ENCODE peak calls at places on chromosomes 1 and 21, in four cellular contexts. L is A549, F is HepG2, B is SK-N-SH. C is an unnamed sample.
A peak's percentile ranks its signal among the peaks of the same experiment; 100 is the strongest.

GRCh38 chr1:77473690-77474089 is 191.9 kb downstream of the AK5 start:
- DNase-seq in L (peak; percentile 30), F (no peak), B (no peak), C (no peak)

GRCh38 chr1:77475631-77476030 is 193.8 kb downstream of the AK5 start:
- DNase-seq in L (no peak), F (no peak), B (no peak), C (no peak)

GRCh38 chr1:222106369-222106768 is 364.5 kb upstream of the DUSP10 start:
- DNase-seq in L (no peak), F (no peak), B (peak; percentile 21), C (no peak)

GRCh38 chr1:36199934-36200741 is 24.1 kb upstream of the THRAP3 start:
- DNase-seq in L (no peak), F (no peak), B (no peak), C (no peak)

GRCh38 chr1:224211262-224211962 is 28.4 kb downstream of the DEGS1 start:
- DNase-seq in L (peak; percentile 60), F (peak; percentile 57), B (peak; percentile 62), C (no peak)

GRCh38 chr1:226723640-226724532 is 15.2 kb downstream of the ITPKB start:
- DNase-seq in L (no peak), F (no peak), B (no peak), C (no peak)

GRCh38 chr1:190323530-190323929 is 154.1 kb downstream of the BRINP3 start:
- DNase-seq in L (no peak), F (no peak), B (no peak), C (no peak)

GRCh38 chr1:43549921-43550597 is 19.4 kb downstream of the PTPRF start:
- DNase-seq in L (no peak), F (no peak), B (no peak), C (no peak)

GRCh38 chr1:27099904-27100796 is 54.8 kb downstream of the SLC9A1 start:
- DNase-seq in L (no peak), F (no peak), B (peak; percentile 55), C (no peak)

GRCh38 chr1:27100797-27101491 is 54.0 kb downstream of the SLC9A1 start:
- DNase-seq in L (no peak), F (no peak), B (no peak), C (no peak)

GRCh38 chr1:27097484-27097917 is 57.4 kb downstream of the SLC9A1 start:
- DNase-seq in L (peak; percentile 71), F (peak; percentile 58), B (peak; percentile 91), C (no peak)

GRCh38 chr1:27098447-27099153 is 56.3 kb downstream of the SLC9A1 start:
- DNase-seq in L (no peak), F (peak; percentile 11), B (no peak), C (no peak)

DNA sequence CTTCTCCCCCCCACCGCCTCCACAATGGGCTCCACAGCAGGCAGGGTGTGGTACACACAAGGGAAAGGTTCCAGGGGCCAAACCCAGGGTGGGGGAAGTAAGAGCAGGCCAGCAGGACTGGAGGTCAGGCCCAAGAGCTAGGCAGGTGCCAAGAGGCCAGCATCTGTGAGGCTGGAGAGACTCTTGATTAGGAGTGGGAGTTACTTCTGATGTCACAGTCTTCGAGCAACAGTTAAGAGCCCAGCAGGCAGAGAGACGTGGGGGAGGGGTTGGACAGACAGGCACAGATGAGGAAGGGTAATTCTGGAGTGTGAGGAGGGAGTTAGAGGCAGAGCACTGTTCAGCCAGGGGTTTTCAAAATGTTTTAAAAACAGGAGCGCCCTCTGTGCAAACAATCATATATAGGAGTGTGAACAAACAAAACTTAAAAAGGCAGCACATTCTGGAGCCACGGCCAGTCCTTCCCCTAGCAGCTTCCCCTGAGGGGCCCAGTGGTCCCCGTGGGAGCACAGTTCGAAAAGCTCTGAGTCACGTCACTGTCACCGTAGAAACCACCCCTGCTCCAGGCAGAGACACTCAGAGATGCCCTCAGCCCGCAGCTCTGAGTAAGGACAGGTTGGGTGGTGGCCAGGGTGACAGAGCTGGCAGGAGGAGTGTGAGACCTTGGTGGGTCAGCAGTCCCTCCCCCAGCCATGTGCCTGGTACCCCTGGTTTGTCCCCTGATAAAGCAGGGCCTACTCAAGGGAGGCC is 55.6 kb downstream of the SLC9A1 start:
- DNase-seq in L (peak; percentile 71), F (peak; percentile 55), B (peak; percentile 62), C (no peak)
- TF ChIP-seq PBX3 in L (no peak), F (no peak), B (no peak), C (no peak)

DNA sequence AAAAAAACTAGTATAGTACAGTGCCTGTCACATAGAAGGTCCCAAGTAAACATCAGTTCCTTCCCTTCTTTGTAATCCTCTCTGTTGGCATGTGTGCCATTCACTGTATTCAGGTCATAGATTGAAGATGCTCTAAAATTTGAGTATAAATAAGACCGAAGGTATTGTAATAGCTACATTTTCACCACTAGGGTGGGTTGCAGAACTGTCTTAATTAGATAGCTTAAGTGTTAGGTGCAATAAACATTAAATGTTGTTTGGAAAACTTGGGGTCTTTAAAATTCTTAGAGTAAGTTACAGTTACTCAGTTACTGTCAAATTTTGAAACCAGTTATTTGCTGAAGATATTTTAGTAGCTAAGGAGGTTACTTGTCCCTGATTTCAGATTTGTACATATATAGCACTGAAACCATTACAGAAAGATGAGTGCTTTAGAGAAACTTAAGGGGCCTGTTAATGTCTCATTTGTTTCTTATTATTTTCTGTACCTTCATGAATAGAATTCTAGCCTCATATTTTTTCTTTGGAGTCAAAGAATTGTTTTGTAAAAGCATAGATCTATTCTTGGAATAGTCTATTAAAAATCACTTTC is 24.3 kb downstream of the PER3 start:
- DNase-seq in L (peak; percentile 44), F (peak; percentile 30), B (peak; percentile 40), C (no peak)
- TF ChIP-seq PBX3 in L (no peak), F (no peak), B (no peak), C (no peak)

DNA sequence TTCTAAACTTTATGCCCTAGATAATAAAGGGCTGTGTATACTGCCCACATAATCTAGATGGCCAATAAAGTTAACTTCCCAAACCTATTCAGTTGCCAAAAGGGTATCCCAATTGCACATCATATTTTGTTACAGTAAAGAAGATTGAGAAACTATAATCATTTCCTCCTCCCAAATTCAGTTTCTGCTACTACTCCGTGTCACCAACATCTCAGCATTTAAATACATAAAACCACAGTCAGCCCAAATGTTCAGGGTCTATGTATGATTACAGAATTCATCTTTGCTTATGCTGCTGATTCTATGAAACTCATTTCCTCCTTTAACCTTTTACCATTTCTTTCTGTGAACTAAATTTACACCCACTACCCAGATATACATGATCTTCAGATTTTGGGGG is 28.6 kb downstream of the NRIP1 start:
- DNase-seq in L (no peak), F (no peak), B (no peak), C (no peak)
- TF ChIP-seq PBX3 in L (no peak), F (no peak), B (no peak), C (no peak)

GRCh38 chr1:22341791-22342605 is 109.7 kb upstream of the ZBTB40 start:
- DNase-seq in L (no peak), F (no peak), B (peak; percentile 84), C (no peak)
- TF ChIP-seq PBX3 in L (no peak), F (no peak), B (peak; percentile 6), C (no peak)

DNA sequence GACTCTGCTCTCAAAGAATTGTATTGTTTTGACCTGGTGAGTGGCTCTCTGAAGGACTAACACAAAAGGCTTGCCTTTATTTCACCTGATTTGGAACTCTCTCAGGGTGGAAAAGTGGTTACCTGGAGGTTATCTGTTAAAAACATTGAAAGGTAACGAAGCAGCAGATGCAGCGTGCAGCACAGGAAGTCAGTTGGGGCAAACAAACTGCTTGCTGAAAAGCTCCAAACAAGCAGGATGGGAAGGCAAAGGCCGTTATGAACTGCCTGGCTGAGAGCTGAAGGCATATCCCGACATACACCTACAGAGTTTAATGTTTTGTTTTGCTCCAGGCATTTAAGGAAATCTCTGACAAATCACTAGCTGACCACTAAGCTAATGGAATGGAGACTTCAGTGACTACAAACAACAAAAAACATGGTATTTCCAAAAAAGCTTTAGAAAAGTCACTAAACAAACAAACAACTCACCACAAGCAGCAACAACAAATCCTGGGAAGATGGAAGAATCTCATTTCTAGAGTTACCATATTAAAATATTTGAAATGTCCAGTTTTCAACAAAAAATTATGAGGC is 44.3 kb upstream of the BATF3 start:
- DNase-seq in L (no peak), F (no peak), B (no peak), C (no peak)
- TF ChIP-seq PBX3 in L (no peak), F (no peak), B (no peak), C (no peak)

GRCh38 chr1:157274698-157275534 is 136.7 kb upstream of the ETV3 start:
- DNase-seq in L (peak; percentile 15), F (no peak), B (no peak), C (no peak)
- TF ChIP-seq PBX3 in L (no peak), F (no peak), B (no peak), C (no peak)

DNA sequence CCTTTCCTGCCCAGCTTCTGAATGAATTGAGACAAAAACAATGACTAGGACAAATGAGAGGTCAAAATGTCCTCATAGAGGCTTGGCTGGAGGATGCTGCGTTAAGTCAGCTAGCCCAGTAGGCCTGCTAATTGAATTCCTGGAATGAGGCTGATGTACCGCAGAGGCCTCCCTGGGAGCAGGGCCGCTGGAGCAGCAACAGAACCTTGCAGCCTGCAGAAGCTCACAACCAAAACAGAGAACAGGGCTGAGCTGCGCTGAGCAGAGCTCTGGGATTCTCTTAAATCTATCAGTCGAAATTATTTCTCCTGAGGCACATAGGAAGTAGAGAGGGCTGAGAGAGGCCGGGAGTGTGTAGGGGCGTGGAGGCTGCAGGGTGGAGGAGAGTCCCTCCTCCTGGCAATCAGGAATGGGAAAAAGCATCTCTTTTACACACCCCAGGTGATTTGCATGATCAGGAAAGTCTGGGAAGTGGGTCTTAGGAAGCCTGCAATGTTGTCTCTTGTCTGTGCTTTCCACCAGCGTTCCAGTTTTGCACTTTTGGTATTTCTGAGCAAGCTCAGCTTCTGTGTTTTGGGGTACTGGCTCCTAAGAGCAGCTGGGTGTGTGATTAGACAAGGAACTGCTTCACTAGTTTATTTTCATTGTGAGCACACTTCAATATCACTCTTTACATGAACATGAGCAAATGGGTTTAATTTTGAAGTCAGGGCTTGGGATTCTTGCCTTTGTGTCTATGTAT is 66.5 kb downstream of the RYR2 start:
- DNase-seq in L (no peak), F (no peak), B (peak; percentile 61), C (no peak)
- TF ChIP-seq PBX3 in L (no peak), F (no peak), B (no peak), C (no peak)

GRCh38 chr1:55337801-55338447 is 122.8 kb upstream of the USP24 start:
- DNase-seq in L (peak; percentile 66), F (peak; percentile 35), B (peak; percentile 48), C (peak; percentile 13)
- TF ChIP-seq PBX3 in L (no peak), F (no peak), B (no peak), C (no peak)

DNA sequence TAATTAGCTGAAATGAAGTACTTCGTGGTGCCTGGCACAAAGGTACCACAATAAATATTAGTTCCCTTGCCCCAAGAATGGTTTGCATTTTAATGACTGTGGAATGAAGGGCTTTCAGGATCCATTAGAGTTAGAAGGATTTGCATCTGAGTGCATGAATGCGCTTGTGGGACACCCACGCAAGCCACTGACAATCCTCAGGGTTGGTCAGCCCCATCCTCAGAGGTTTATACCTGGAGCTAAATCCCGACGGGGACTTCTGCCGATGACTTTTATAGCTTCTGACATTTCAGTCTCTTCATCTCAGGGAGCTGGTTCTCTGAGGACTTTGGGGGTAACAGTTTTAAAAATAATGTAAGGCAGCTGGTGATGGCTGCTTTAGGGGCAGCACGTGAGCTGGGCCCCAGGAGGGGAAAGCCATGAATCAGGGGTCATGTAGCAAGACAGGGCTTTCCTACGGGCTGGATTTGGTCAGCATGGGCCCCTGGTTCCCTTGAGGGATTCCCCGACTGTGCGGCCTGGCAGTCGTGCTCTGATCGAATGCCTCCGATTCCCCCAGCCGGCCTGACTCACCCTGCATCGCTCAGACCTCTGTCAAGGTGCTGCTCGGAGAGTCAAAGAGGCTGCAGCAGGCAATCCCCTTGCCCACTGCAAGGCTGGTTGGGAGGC is 20.8 kb upstream of the IL10 start:
- DNase-seq in L (no peak), F (no peak), B (no peak), C (no peak)
- TF ChIP-seq PBX3 in L (no peak), F (no peak), B (no peak), C (no peak)

C was measured in GM12878.